ENCODE peak calls at places on chromosomes 5 and 9, in six cellular contexts. D is astrocyte of the spinal cord; H is GM23338; M is right lobe of liver; S is CD8-positive, alpha-beta T cell; F is GM12878. A is an unnamed sample.

GRCh38 chr9:121609845-121610637 is 41.4 kb upstream of the DAB2IP start:
- DNase-seq in F (no peak), S (no peak), D (peak), H (no peak), M (peak), A (peak)

GRCh38 chr5:89421035-89421434 is 538.1 kb upstream of the MEF2C start:
- DNase-seq in H (no peak), S (no peak), F (no peak), D (peak), M (no peak), A (no peak)

GRCh38 chr5:159780246-159780645 is 136.0 kb upstream of the ADRA1B start:
- DNase-seq in S (no peak), M (no peak), H (no peak), D (peak), F (no peak), A (no peak)

GRCh38 chr9:86557063-86557766 is 203.0 kb upstream of the TUT7 start:
- DNase-seq in S (no peak), M (no peak), D (peak), F (no peak), H (no peak), A (no peak)

GRCh38 chr5:58410441-58410840 is 49.4 kb downstream of the PLK2 start:
- DNase-seq in M (no peak), F (no peak), S (no peak), D (peak), H (peak), A (no peak)

GRCh38 chr9:91787931-91788330 is 162.1 kb downstream of the ROR2 start:
- DNase-seq in H (no peak), F (no peak), M (no peak), S (no peak), D (no peak), A (no peak)

GRCh38 chr9:4371108-4371507 is 71.2 kb upstream of the GLIS3 start:
- DNase-seq in D (peak), H (no peak), S (no peak), M (no peak), F (no peak), A (no peak)

GRCh38 chr5:546376-546908 is 22.2 kb upstream of the SLC9A3 start:
- DNase-seq in M (peak), S (no peak), H (no peak), D (no peak), F (no peak), A (peak)

GRCh38 chr9:36731068-36731467 is 158.4 kb downstream of the MELK start:
- DNase-seq in F (no peak), M (no peak), D (no peak), H (no peak), S (no peak), A (no peak)

GRCh38 chr9:116223926-116224325 is 70.3 kb downstream of the PAPPA start:
- DNase-seq in S (no peak), D (peak), M (no peak), F (no peak), H (no peak), A (no peak)

GRCh38 chr5:126812199-126812570 is 35.2 kb downstream of the LMNB1 start:
- DNase-seq in H (no peak), F (no peak), M (no peak), D (no peak), S (no peak), A (no peak)

GRCh38 chr5:172438304-172438652 is 16.0 kb downstream of the SH3PXD2B start:
- DNase-seq in M (no peak), S (no peak), D (no peak), F (no peak), H (no peak), A (no peak)

GRCh38 chr9:32550046-32550608 is 2.0 kb upstream of the SMIM27 start:
- DNase-seq in H (peak), M (no peak), S (no peak), D (peak), F (no peak), A (no peak)

GRCh38 chr5:169970911-169971436 is 9.3 kb downstream of the INSYN2B start:
- DNase-seq in D (peak), M (peak), F (no peak), S (no peak), H (no peak), A (no peak)

GRCh38 chr5:72281764-72282499 is 38.1 kb downstream of the MRPS27 start:
- DNase-seq in F (no peak), D (peak), S (no peak), H (no peak), M (no peak), A (no peak)

GRCh38 chr9:122378236-122378635 is 7.4 kb downstream of the PTGS1 start:
- DNase-seq in M (no peak), F (no peak), D (no peak), S (no peak), H (no peak), A (no peak)

GRCh38 chr5:130692766-130693165 is 472.3 kb downstream of the HINT1 start:
- DNase-seq in H (no peak), F (no peak), D (peak), S (no peak), M (no peak), A (no peak)

GRCh38 chr5:51225671-51226419 is 157.4 kb upstream of the ISL1 start:
- DNase-seq in S (no peak), M (no peak), D (no peak), F (no peak), H (peak), A (no peak)

GRCh38 chr5:141355641-141356040 is 820 bp downstream of the PCDHGA4 start:
- DNase-seq in D (no peak), H (no peak), M (no peak), S (no peak), F (no peak), A (no peak)
- H3K4me3 ChIP-seq in D (peak), H (no peak), M (no peak), S (no peak), F (no peak), A (no peak)

DNA sequence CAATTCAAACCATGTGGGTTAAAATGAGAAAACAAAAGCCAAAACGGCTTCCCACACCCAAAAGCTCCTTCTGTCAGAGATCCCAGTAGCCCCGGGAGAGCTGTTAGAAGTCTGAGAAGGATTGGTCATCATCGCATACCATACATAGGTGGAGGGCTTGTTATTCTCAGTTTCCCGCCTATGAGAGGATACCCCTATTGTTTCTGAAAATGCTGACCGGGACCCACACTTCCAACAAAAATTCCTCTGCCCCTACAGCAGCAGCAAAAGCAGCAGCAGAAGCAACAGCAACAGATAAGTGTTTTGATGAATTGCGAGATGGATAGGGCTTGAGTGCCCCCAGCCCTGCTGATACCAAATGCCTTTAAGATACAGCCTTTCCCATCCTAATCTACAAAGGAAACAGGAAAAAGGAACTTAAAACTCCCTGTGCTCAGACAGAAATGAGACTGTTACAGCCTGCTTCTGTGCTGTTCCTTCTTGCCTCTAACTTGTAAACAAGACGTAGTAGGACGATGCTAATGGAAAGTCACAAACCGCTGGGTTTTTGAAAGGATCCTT is at the start of gene TEK:
- DNase-seq in M (no peak), D (no peak), F (no peak), H (peak), S (no peak), A (no peak)
- H3K4me3 ChIP-seq in M (peak), D (peak), F (no peak), H (peak), S (no peak), A (no peak)

GRCh38 chr9:124758691-124759090 is 12.4 kb downstream of the NR6A1 start:
- DNase-seq in S (no peak), H (no peak), D (no peak), F (no peak), M (no peak), A (no peak)

GRCh38 chr9:124759327-124759726 is 11.8 kb downstream of the NR6A1 start:
- DNase-seq in F (no peak), S (no peak), H (no peak), D (no peak), M (no peak), A (no peak)

GRCh38 chr9:124756011-124756410 is 15.1 kb downstream of the NR6A1 start:
- DNase-seq in M (no peak), F (no peak), D (no peak), H (no peak), S (no peak), A (no peak)

GRCh38 chr9:124757589-124757988 is 13.5 kb downstream of the NR6A1 start:
- DNase-seq in F (no peak), D (no peak), S (no peak), H (peak), M (no peak), A (no peak)

GRCh38 chr9:124758061-124758460 is 13.1 kb downstream of the NR6A1 start:
- DNase-seq in S (no peak), D (no peak), F (no peak), H (peak), M (no peak), A (no peak)
- H3K4me3 ChIP-seq in S (no peak), D (no peak), F (peak), H (peak), M (no peak), A (no peak)

GRCh38 chr5:27472875-27473274 is 434.5 kb upstream of the CDH9 start:
- DNase-seq in S (no peak), H (peak), M (no peak), F (no peak), D (no peak), A (no peak)
- H3K4me3 ChIP-seq in S (no peak), H (peak), M (no peak), F (peak), D (no peak), A (no peak)

GRCh38 chr5:111227805-111228204 is 3.6 kb downstream of the CAMK4 start:
- DNase-seq in D (peak), S (peak), F (no peak), H (peak), M (no peak), A (no peak)

GRCh38 chr5:111227226-111227782 is 3.1 kb downstream of the CAMK4 start:
- DNase-seq in S (no peak), M (no peak), D (no peak), F (no peak), H (no peak), A (no peak)

GRCh38 chr5:111225926-111226325 is 1.7 kb downstream of the CAMK4 start:
- DNase-seq in F (no peak), H (no peak), M (no peak), D (no peak), S (no peak), A (no peak)

GRCh38 chr5:111224561-111224989 is 391 bp downstream of the CAMK4 start:
- DNase-seq in M (peak), H (no peak), F (no peak), S (no peak), D (no peak), A (peak)

DNA sequence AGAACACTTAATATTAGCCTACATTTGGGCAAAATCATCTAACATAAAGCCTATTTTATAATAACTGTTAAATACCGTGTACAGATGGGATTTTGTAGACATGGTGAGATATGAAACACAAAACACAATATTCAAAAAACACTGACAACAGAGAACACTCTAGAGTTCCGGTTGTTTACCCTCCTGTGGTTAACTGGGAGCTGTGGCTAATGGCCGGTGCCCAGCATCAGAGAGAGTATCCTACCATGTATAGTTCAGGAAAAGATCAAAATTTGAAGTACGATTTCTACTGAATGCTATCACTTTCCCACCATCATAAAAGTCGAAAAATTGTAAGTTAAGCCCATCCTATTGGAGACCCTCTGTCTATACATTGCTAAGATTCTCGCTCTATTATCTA is 2.4 kb downstream of the CAMK4 start:
- DNase-seq in S (no peak), F (no peak), D (no peak), H (no peak), M (no peak), A (no peak)
- H3K4me3 ChIP-seq in S (peak), F (peak), D (no peak), H (no peak), M (no peak), A (no peak)

GRCh38 chr9:136684339-136684738 is 2.9 kb downstream of the AGPAT2 start:
- DNase-seq in M (no peak), D (no peak), H (no peak), S (no peak), F (no peak), A (no peak)

GRCh38 chr9:136685216-136685615 is 2.0 kb downstream of the AGPAT2 start:
- DNase-seq in D (no peak), F (no peak), S (no peak), H (no peak), M (peak), A (peak)

GRCh38 chr9:136685792-136686533 is 1.3 kb downstream of the AGPAT2 start:
- DNase-seq in H (no peak), F (no peak), D (no peak), S (no peak), M (peak), A (peak)

GRCh38 chr9:136683755-136684154 is 3.5 kb downstream of the AGPAT2 start:
- DNase-seq in D (no peak), M (no peak), H (no peak), F (no peak), S (no peak), A (peak)

GRCh38 chr9:136684799-136685198 is 2.5 kb downstream of the AGPAT2 start:
- DNase-seq in M (peak), H (no peak), F (no peak), D (no peak), S (no peak), A (no peak)
- H3K4me3 ChIP-seq in M (peak), H (no peak), F (no peak), D (no peak), S (no peak), A (peak)

DNA sequence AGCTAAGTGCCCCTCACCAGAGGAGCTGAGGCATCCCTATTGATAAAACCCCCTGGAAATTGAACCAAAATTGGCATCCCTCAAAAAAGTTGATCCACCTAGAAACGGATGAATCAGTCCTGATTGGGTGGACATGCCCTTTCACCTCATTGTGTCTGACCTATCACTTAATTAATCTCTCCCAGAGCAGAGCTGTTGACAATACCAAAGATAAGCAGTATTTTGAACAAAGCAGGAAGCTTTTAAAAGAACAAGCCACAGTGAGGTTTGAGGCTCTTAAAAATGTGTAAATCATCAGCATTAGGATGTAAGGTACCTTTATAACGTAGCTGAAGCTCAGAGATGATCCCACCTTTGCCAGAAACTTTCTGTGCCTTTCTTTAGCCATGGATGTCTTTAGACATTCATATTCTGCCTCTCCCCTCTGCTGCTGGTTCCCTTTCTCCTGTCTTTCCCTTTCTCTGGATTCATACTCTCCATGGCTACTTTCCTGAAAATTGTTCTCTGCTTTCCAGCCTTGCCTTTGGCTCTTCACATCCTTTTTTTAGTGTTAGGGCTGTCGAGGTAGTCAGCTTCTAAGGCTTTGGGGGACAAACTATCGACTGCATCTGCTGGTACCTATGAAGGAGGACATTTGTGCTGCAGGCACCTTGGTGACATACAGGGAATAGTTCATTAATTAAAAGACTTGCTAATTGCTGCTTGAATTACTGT is 7.8 kb upstream of the LHX2 start:
- DNase-seq in S (no peak), F (no peak), M (no peak), H (no peak), D (no peak), A (no peak)
- H3K4me3 ChIP-seq in S (no peak), F (no peak), M (no peak), H (no peak), D (no peak), A (no peak)

DNA sequence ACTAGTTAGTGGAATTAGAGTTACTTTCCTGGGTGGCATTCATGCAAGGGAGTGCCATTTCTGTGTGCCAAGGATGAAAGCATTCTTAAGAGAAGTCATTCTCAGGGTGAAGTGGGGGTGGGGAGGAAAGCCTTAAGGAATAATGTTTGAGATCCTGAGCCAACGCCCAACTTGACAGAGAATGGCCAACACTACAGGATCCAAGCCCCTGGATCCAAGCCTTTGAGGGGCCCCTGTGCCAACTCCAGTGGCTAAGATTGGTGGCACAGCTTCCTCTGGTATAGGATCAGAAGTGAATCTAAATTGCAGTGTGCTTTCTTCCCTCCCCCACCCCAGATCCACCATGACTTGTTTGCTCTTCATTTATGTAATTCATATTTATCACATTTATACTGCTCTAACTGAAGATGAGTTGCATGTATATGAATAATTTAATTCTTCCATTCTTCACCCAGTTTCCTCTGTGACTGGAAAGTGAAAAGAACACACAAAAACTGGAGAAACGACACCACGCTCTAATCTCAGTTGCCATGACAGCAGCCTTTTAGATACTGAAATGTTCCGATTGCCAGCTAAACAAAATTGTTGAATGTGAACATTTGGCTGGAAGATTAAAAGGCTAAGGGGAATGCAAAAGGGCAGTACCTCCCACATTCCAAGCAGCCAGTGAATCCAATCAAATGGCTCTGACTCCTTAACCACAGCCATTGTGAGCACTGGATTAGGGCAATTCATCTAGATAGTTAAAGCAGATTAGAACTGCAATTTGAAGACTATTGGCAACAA is 4.5 kb downstream of the ZNF608 start:
- DNase-seq in D (peak), S (no peak), M (no peak), F (no peak), H (peak), A (no peak)
- H3K4me3 ChIP-seq in D (peak), S (no peak), M (no peak), F (peak), H (no peak), A (no peak)

A was measured in pancreas.